ENCODE peak calls at places on chromosomes 3 and 15, in seven cellular contexts. W is A549; C is Right ventricle myocardium inferior; G is activated CD8-positive, alpha-beta T cell treated with anti-CD3 and anti-CD28 coated beads, Interleukin-2, amount 10 ng/mL, durations not matched to agents 7 days and 5 days; E is left lung; Y is central memory CD8-positive, alpha-beta T cell; A is heart right ventricle. Z is an unnamed sample.

GRCh38 chr3:141386080-141386594 is 17.8 kb downstream of the ZBTB38 start:
- ATAC-seq in W (no peak), C (no peak), G (no peak), E (peak), Y (no peak), A (no peak), Z (no peak)

GRCh38 chr3:157226173-157226847 is 66.4 kb upstream of the CCNL1 start:
- ATAC-seq in W (no peak), C (no peak), G (peak), E (peak), Y (no peak), A (no peak), Z (no peak)

GRCh38 chr15:90598053-90598577 is 68.4 kb downstream of the CRTC3 start:
- ATAC-seq in W (peak), C (peak), G (peak), E (peak), Y (no peak), A (peak), Z (peak)

GRCh38 chr3:28139288-28139687 is 102.1 kb upstream of the CMC1 start:
- ATAC-seq in W (no peak), C (peak), G (no peak), E (no peak), Y (no peak), A (peak), Z (peak)

GRCh38 chr15:41886741-41887140 is 7.1 kb downstream of the SPTBN5 start:
- ATAC-seq in W (no peak), C (no peak), G (no peak), E (no peak), Y (no peak), A (no peak), Z (no peak)

GRCh38 chr3:114846779-114847178 is 300.3 kb downstream of the ZBTB20 start:
- ATAC-seq in W (no peak), C (no peak), G (no peak), E (peak), Y (no peak), A (no peak), Z (peak)

GRCh38 chr3:110623571-110623970 is 448.0 kb upstream of the NECTIN3 start:
- ATAC-seq in W (no peak), C (no peak), G (no peak), E (no peak), Y (no peak), A (no peak), Z (no peak)

GRCh38 chr3:31371464-31371863 is 161.3 kb upstream of the STT3B start:
- ATAC-seq in W (no peak), C (peak), G (no peak), E (no peak), Y (no peak), A (peak), Z (no peak)

GRCh38 chr15:25691544-25692430 is 171.3 kb downstream of the ATP10A start:
- ATAC-seq in W (peak), C (no peak), G (no peak), E (peak), Y (no peak), A (no peak), Z (no peak)

GRCh38 chr3:121914081-121914998 is 20.1 kb downstream of the SLC15A2 start:
- ATAC-seq in W (no peak), C (no peak), G (no peak), E (no peak), Y (no peak), A (no peak), Z (no peak)

GRCh38 chr15:63449711-63450110 is 54.7 kb upstream of the USP3 start:
- ATAC-seq in W (peak), C (no peak), G (no peak), E (no peak), Y (no peak), A (no peak), Z (no peak)

GRCh38 chr3:159765025-159765859 is 223.4 kb upstream of the IL12A start:
- ATAC-seq in W (peak), C (peak), G (no peak), E (peak), Y (no peak), A (peak), Z (peak)

GRCh38 chr3:170189396-170190256 is 8.1 kb upstream of the PHC3 start:
- ATAC-seq in W (peak), C (peak), G (no peak), E (peak), Y (no peak), A (no peak), Z (peak)

GRCh38 chr15:36156855-36157521 is 422.4 kb upstream of the CDIN1 start:
- ATAC-seq in W (no peak), C (peak), G (no peak), E (peak), Y (no peak), A (peak), Z (peak)

GRCh38 chr3:128730521-128730920 is 4.5 kb downstream of the RAB7A start:
- ATAC-seq in W (no peak), C (no peak), G (no peak), E (no peak), Y (no peak), A (no peak), Z (no peak)

GRCh38 chr15:90594297-90594696 is 64.6 kb downstream of the CRTC3 start:
- ATAC-seq in W (peak), C (peak), G (peak), E (peak), Y (peak), A (peak), Z (peak)

Z was measured in gastroesophageal sphincter.